ENCODE peak calls at places on chromosome 13, in five cellular contexts. One of them, this sample, is unnamed.

GRCh38 chr13:39910833-39911232 is 255.4 kb downstream of the COG6 start:
- DNase-seq in mucosa of descending colon: no peak
- DNase-seq in Caki2: no peak
- DNase-seq in stomach: no peak
- DNase-seq in fibroblast of lung: peak
- DNase-seq in this sample: no peak

GRCh38 chr13:32846556-32846955 is 169.7 kb upstream of the KL start:
- DNase-seq in mucosa of descending colon: no peak
- DNase-seq in Caki2: no peak
- DNase-seq in stomach: no peak
- DNase-seq in fibroblast of lung: no peak
- DNase-seq in this sample: no peak

GRCh38 chr13:23688336-23688735 is 118.1 kb downstream of the TNFRSF19 start:
- DNase-seq in mucosa of descending colon: no peak
- DNase-seq in Caki2: no peak
- DNase-seq in stomach: no peak
- DNase-seq in fibroblast of lung: no peak
- DNase-seq in this sample: no peak

GRCh38 chr13:29190298-29190697 is 370.2 kb downstream of the MTUS2 start:
- DNase-seq in mucosa of descending colon: no peak
- DNase-seq in Caki2: no peak
- DNase-seq in stomach: no peak
- DNase-seq in fibroblast of lung: no peak
- DNase-seq in this sample: no peak

GRCh38 chr13:39284801-39285388 is 246.6 kb downstream of the NHLRC3 start:
- DNase-seq in mucosa of descending colon: no peak
- DNase-seq in Caki2: no peak
- DNase-seq in stomach: no peak
- DNase-seq in fibroblast of lung: peak
- DNase-seq in this sample: no peak

GRCh38 chr13:112956516-112957294 is 12.3 kb upstream of the MCF2L start:
- DNase-seq in mucosa of descending colon: no peak
- DNase-seq in Caki2: no peak
- DNase-seq in stomach: no peak
- DNase-seq in fibroblast of lung: peak
- DNase-seq in this sample: peak

GRCh38 chr13:35953537-35954206 is 177.5 kb downstream of the DCLK1 start:
- DNase-seq in mucosa of descending colon: peak
- DNase-seq in Caki2: peak
- DNase-seq in stomach: peak
- DNase-seq in fibroblast of lung: peak
- DNase-seq in this sample: peak

GRCh38 chr13:20473888-20474287 is 51.8 kb downstream of the CRYL1 start:
- DNase-seq in mucosa of descending colon: no peak
- DNase-seq in Caki2: no peak
- DNase-seq in stomach: no peak
- DNase-seq in fibroblast of lung: no peak
- DNase-seq in this sample: no peak

GRCh38 chr13:110925023-110925608 is 10.2 kb upstream of the ANKRD10 start:
- DNase-seq in mucosa of descending colon: no peak
- DNase-seq in Caki2: no peak
- DNase-seq in stomach: no peak
- DNase-seq in fibroblast of lung: no peak
- DNase-seq in this sample: no peak

GRCh38 chr13:20684535-20684934 is 19.0 kb upstream of the IL17D start:
- DNase-seq in mucosa of descending colon: no peak
- DNase-seq in Caki2: no peak
- DNase-seq in stomach: no peak
- DNase-seq in fibroblast of lung: peak
- DNase-seq in this sample: no peak

GRCh38 chr13:43136940-43137574 is 113.7 kb downstream of the DNAJC15 start:
- DNase-seq in mucosa of descending colon: no peak
- DNase-seq in Caki2: no peak
- DNase-seq in stomach: no peak
- DNase-seq in fibroblast of lung: no peak
- DNase-seq in this sample: no peak

GRCh38 chr13:102848956-102849355 is 3.1 kb downstream of the ERCC5 start:
- DNase-seq in mucosa of descending colon: no peak
- DNase-seq in Caki2: no peak
- DNase-seq in stomach: no peak
- DNase-seq in fibroblast of lung: no peak
- DNase-seq in this sample: no peak

GRCh38 chr13:100542546-100543156 is 45.9 kb downstream of the GGACT start:
- DNase-seq in mucosa of descending colon: no peak
- DNase-seq in Caki2: no peak
- DNase-seq in stomach: no peak
- DNase-seq in fibroblast of lung: peak
- DNase-seq in this sample: peak